ENCODE peak calls at places on chromosomes 5 and 9, in eight cellular contexts. L is right lobe of liver, O is heart right ventricle, E is stomach, A is cardiac fibroblast, B is HL-60, Z is mesothelial cell of epicardium, Q is hepatocyte. P is an unnamed sample.

GRCh38 chr5:161002571-161003074 is 150.6 kb upstream of the ATP10B start:
- DNase-seq in A (no peak), Q (no peak), E (no peak), O (no peak), Z (no peak), L (no peak), B (no peak), P (no peak)

GRCh38 chr5:173180331-173180730 is 36.0 kb downstream of the BNIP1 start:
- DNase-seq in A (peak), Z (no peak), B (no peak), E (no peak), Q (no peak), O (no peak), L (no peak), P (no peak)

GRCh38 chr9:98768344-98768743 is 28.0 kb downstream of the ANKS6 start:
- DNase-seq in Q (no peak), O (no peak), A (no peak), Z (no peak), B (no peak), L (no peak), E (no peak), P (no peak)

GRCh38 chr5:177378884-177379883 is 5.0 kb upstream of the SLC34A1 start:
- DNase-seq in O (no peak), Z (no peak), Q (peak), E (no peak), A (peak), L (peak), B (no peak), P (peak)

GRCh38 chr5:58300346-58300745 is 159.5 kb downstream of the PLK2 start:
- DNase-seq in B (no peak), L (no peak), Q (no peak), E (no peak), Z (no peak), O (no peak), A (no peak), P (no peak)

GRCh38 chr9:107636596-107637405 is 147.2 kb upstream of the KLF4 start:
- DNase-seq in A (no peak), B (no peak), O (no peak), E (no peak), Q (no peak), Z (no peak), L (no peak), P (no peak)

GRCh38 chr5:159936686-159937329 is 20.5 kb downstream of the ADRA1B start:
- DNase-seq in E (no peak), Z (no peak), B (no peak), Q (peak), A (peak), L (no peak), O (no peak), P (no peak)

GRCh38 chr5:76528547-76529334 is 94.5 kb downstream of the F2RL2 start:
- DNase-seq in Q (no peak), L (no peak), O (no peak), B (no peak), E (no peak), Z (no peak), A (no peak), P (no peak)

GRCh38 chr5:37090123-37090726 is 159.0 kb downstream of the CPLANE1 start:
- DNase-seq in E (no peak), Q (peak), L (no peak), B (no peak), O (no peak), A (no peak), Z (no peak), P (no peak)

GRCh38 chr9:83956288-83957028 is 23.6 kb downstream of the HNRNPK start:
- DNase-seq in B (no peak), E (peak), O (peak), Q (no peak), L (peak), A (peak), Z (no peak), P (peak)

GRCh38 chr5:71782771-71783770 is 64.0 kb downstream of the CARTPT start:
- DNase-seq in O (peak), Q (peak), A (peak), E (peak), B (no peak), Z (peak), L (peak), P (peak)

GRCh38 chr5:96868603-96869371 is 7.5 kb upstream of the ERAP2 start:
- DNase-seq in E (no peak), Z (no peak), Q (peak), B (no peak), O (no peak), A (peak), L (no peak), P (peak)

GRCh38 chr5:13860176-13860575 is 84.3 kb downstream of the DNAH5 start:
- DNase-seq in Z (no peak), A (no peak), L (no peak), O (no peak), Q (no peak), B (no peak), E (no peak), P (no peak)

GRCh38 chr9:19192213-19193028 is 38.1 kb upstream of the DENND4C start:
- DNase-seq in A (no peak), O (no peak), B (no peak), E (no peak), L (no peak), Q (no peak), Z (no peak), P (no peak)

GRCh38 chr9:81871695-81872094 is 56.5 kb upstream of the SPATA31D4 start:
- DNase-seq in E (no peak), L (no peak), Z (no peak), Q (no peak), O (no peak), A (peak), B (no peak), P (no peak)

GRCh38 chr9:81363916-81364480 is 325.3 kb downstream of the TLE1 start:
- DNase-seq in Z (no peak), B (no peak), E (no peak), Q (no peak), O (no peak), A (no peak), L (no peak), P (no peak)

GRCh38 chr9:96020822-96021615 is 145.5 kb downstream of the ERCC6L2 start:
- DNase-seq in E (no peak), Q (peak), B (no peak), O (peak), Z (no peak), L (peak), A (peak), P (peak)

GRCh38 chr5:150801117-150801927 is 22.8 kb downstream of the SMIM3 start:
- DNase-seq in O (no peak), L (no peak), B (no peak), A (peak), E (no peak), Z (no peak), Q (peak), P (peak)

GRCh38 chr9:134630861-134631260 is 10.7 kb upstream of the COL5A1 start:
- DNase-seq in E (no peak), A (no peak), B (no peak), L (peak), O (no peak), Q (no peak), Z (no peak), P (no peak)

GRCh38 chr5:110817437-110817836 is 78.6 kb downstream of the SLC25A46 start:
- DNase-seq in E (no peak), L (no peak), Z (no peak), A (peak), O (no peak), B (no peak), Q (no peak), P (no peak)

GRCh38 chr9:117825609-117826347 is 121.6 kb downstream of the TLR4 start:
- DNase-seq in A (no peak), E (no peak), O (no peak), L (no peak), Q (no peak), Z (no peak), B (peak), P (no peak)

GRCh38 chr5:2569201-2569600 is 182.3 kb downstream of the IRX2 start:
- DNase-seq in A (no peak), B (no peak), O (no peak), L (no peak), Q (no peak), Z (no peak), E (no peak), P (no peak)

GRCh38 chr5:79547982-79548381 is 34.0 kb upstream of the HOMER1 start:
- DNase-seq in O (no peak), Z (no peak), L (no peak), E (no peak), B (no peak), Q (peak), A (no peak), P (no peak)

DNA sequence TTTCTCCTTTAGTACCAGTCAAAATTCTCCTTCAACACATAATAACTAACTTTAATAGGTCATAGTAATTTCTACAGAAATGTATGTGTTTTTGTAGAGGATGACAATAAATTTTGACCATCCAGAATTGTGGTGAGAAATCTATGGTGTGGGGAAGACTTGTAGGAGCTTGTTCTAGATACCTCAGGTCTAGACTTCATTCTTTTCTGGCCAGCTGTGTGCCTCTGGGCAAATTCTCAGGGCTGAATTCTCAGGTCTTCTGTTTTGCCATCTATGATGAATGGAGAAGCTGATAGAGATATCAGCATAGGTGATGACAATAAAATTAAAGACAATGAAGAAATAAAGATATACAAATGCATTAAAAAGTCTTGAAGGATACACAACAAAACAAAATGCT is 298.6 kb upstream of the MEF2C start:
- DNase-seq in Q (no peak), Z (no peak), O (no peak), L (no peak), B (no peak), A (no peak), E (no peak), P (no peak)
- TF ChIP-seq CTCF in Q (no peak), Z (no peak), O (no peak), L (no peak), B (no peak), A (no peak), E (no peak), P (no peak)

DNA sequence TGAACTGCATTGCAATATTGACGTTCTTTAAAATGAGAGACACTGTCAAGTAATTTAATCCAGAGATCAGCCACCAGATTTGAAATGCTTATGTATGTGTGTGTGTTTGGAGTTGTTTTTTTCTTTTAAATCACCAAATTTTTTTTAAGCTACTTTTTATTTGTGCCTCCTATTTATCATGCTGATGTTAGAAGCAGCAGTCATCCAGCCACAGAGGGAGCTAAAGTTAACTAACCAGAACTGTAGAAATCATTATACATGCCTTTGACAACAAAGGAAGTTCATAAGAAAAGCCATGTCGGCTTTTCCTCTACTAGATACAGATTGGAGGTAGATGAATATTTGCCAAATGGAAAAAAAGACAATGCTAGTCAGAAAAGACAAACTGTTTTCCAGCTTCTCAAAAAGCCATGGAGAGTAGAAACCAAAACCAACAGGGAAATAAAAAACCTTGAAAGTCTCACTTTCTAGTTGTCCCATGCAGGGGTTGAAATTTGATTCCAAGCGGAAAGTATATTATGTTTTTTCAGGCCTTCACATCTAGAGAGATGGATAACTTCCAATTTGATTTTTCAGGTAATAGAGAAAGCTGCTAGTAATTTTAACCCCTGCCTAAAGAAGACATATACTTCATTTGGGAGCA is 4.5 kb downstream of the PURA start:
- DNase-seq in L (no peak), O (no peak), Q (no peak), B (no peak), Z (no peak), E (no peak), A (peak), P (no peak)
- TF ChIP-seq CTCF in L (no peak), O (peak), Q (no peak), B (no peak), Z (no peak), E (no peak), A (no peak), P (no peak)

GRCh38 chr5:179893076-179893957 is 14.4 kb downstream of the TBC1D9B start:
- DNase-seq in Z (no peak), L (no peak), E (no peak), Q (no peak), B (no peak), A (no peak), O (no peak), P (no peak)
- TF ChIP-seq CTCF in Z (no peak), L (no peak), E (no peak), Q (no peak), B (no peak), A (no peak), O (no peak), P (no peak)

DNA sequence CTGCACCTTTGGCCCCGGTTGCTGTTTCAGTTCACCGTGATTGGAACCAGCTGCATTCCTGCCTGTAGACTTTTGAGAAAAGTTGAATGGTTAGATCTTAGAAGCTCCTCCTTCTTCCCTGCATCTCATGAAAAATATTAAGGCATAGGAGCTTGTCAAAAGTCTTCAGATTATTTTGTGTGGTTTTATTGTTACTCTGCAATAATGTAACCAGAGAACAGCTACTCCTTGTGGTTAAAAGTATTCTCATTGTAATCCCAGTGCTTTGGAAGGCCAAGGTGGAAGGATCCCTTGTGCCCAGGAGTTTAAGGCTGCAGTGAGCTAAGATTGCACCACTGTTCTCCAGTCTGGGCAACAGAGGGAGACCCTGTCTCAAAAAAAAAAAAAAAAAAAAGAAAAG is 3.3 kb upstream of the SLC2A8 start:
- DNase-seq in A (peak), Q (no peak), Z (no peak), L (no peak), E (no peak), B (no peak), O (no peak), P (no peak)
- TF ChIP-seq CTCF in A (peak), Q (peak), Z (no peak), L (no peak), E (no peak), B (no peak), O (no peak), P (no peak)

GRCh38 chr5:103385722-103386121 is 127.2 kb downstream of the MACIR start:
- DNase-seq in A (no peak), L (no peak), O (no peak), E (no peak), B (no peak), Z (no peak), Q (no peak), P (no peak)
- TF ChIP-seq CTCF in A (no peak), L (no peak), O (no peak), E (no peak), B (no peak), Z (no peak), Q (no peak), P (no peak)